ENCODE peak calls at places on chromosomes 13 and 19, in seven cellular contexts. One of them, this sample, is unnamed. For H3K36me3, the result is how much of the 10 kb centered on the place peaks cover.

GRCh38 chr13:100382787-100383186 is 205.8 kb downstream of the GGACT start:
- DNase-seq in Peyer's patch: no peak
- DNase-seq in breast epithelium: no peak
- DNase-seq in Panc1: no peak
- DNase-seq in thoracic aorta: no peak
- DNase-seq in SK-N-SH: no peak
- DNase-seq in left ventricle myocardium inferior: no peak
- DNase-seq in this sample: no peak

GRCh38 chr13:43908156-43909126 is 28.7 kb downstream of the LACC1 start:
- DNase-seq in Peyer's patch: no peak
- DNase-seq in thoracic aorta: no peak
- DNase-seq in left ventricle myocardium inferior: no peak
- DNase-seq in breast epithelium: no peak
- DNase-seq in SK-N-SH: peak
- DNase-seq in Panc1: peak
- DNase-seq in this sample: peak

GRCh38 chr19:33368074-33368864 is 5.2 kb upstream of the CEBPG start:
- DNase-seq in SK-N-SH: no peak
- DNase-seq in left ventricle myocardium inferior: no peak
- DNase-seq in breast epithelium: no peak
- DNase-seq in Peyer's patch: no peak
- DNase-seq in Panc1: no peak
- DNase-seq in thoracic aorta: no peak
- DNase-seq in this sample: peak

GRCh38 chr13:25249001-25249543 is 38.2 kb downstream of the MTMR6 start:
- DNase-seq in Panc1: no peak
- DNase-seq in left ventricle myocardium inferior: no peak
- DNase-seq in SK-N-SH: peak
- DNase-seq in breast epithelium: no peak
- DNase-seq in thoracic aorta: no peak
- DNase-seq in Peyer's patch: no peak
- DNase-seq in this sample: peak

GRCh38 chr13:96346846-96347367 is 257.0 kb downstream of the HS6ST3 start:
- DNase-seq in left ventricle myocardium inferior: no peak
- DNase-seq in thoracic aorta: no peak
- DNase-seq in Panc1: no peak
- DNase-seq in SK-N-SH: peak
- DNase-seq in breast epithelium: no peak
- DNase-seq in Peyer's patch: no peak
- DNase-seq in this sample: no peak

GRCh38 chr19:31334849-31335624 is 14.2 kb downstream of the TSHZ3 start:
- DNase-seq in SK-N-SH: no peak
- DNase-seq in thoracic aorta: no peak
- DNase-seq in breast epithelium: no peak
- DNase-seq in Peyer's patch: no peak
- DNase-seq in left ventricle myocardium inferior: no peak
- DNase-seq in Panc1: no peak
- DNase-seq in this sample: no peak

GRCh38 chr13:97371486-97372109 is 62.4 kb upstream of the RAP2A start:
- DNase-seq in SK-N-SH: no peak
- DNase-seq in breast epithelium: no peak
- DNase-seq in Peyer's patch: no peak
- DNase-seq in Panc1: no peak
- DNase-seq in left ventricle myocardium inferior: no peak
- DNase-seq in thoracic aorta: no peak
- DNase-seq in this sample: no peak

GRCh38 chr19:7873304-7874079 is 698 bp downstream of the PRR36 start:
- DNase-seq in Panc1: no peak
- DNase-seq in left ventricle myocardium inferior: no peak
- DNase-seq in SK-N-SH: no peak
- DNase-seq in Peyer's patch: no peak
- DNase-seq in thoracic aorta: no peak
- DNase-seq in breast epithelium: no peak
- DNase-seq in this sample: no peak

GRCh38 chr13:110683203-110683883 is 22.6 kb downstream of the CARS2 start:
- DNase-seq in left ventricle myocardium inferior: no peak
- DNase-seq in SK-N-SH: no peak
- DNase-seq in Peyer's patch: no peak
- DNase-seq in thoracic aorta: no peak
- DNase-seq in breast epithelium: no peak
- DNase-seq in Panc1: no peak
- DNase-seq in this sample: no peak
- TF ChIP-seq CTCF in left ventricle myocardium inferior: peak
- TF ChIP-seq CTCF in SK-N-SH: peak
- TF ChIP-seq CTCF in Peyer's patch: peak
- TF ChIP-seq CTCF in thoracic aorta: no peak
- TF ChIP-seq CTCF in breast epithelium: no peak
- TF ChIP-seq CTCF in Panc1: no peak
- TF ChIP-seq CTCF in this sample: peak

GRCh38 chr13:111241862-111242261 is 78.6 kb upstream of the TEX29 start:
- DNase-seq in breast epithelium: no peak
- DNase-seq in Peyer's patch: no peak
- DNase-seq in thoracic aorta: no peak
- DNase-seq in left ventricle myocardium inferior: no peak
- DNase-seq in Panc1: no peak
- DNase-seq in SK-N-SH: no peak
- DNase-seq in this sample: peak
- H3K27ac ChIP-seq in breast epithelium: no peak
- H3K27ac ChIP-seq in Peyer's patch: no peak
- H3K27ac ChIP-seq in thoracic aorta: no peak
- H3K27ac ChIP-seq in left ventricle myocardium inferior: no peak
- H3K27ac ChIP-seq in Panc1: no peak
- H3K27ac ChIP-seq in SK-N-SH: no peak
- H3K27ac ChIP-seq in this sample: peak

GRCh38 chr13:113749507-113749906 is 9.5 kb upstream of the TMEM255B start:
- DNase-seq in Panc1: no peak
- DNase-seq in thoracic aorta: no peak
- DNase-seq in Peyer's patch: peak
- DNase-seq in left ventricle myocardium inferior: no peak
- DNase-seq in breast epithelium: no peak
- DNase-seq in SK-N-SH: no peak
- DNase-seq in this sample: no peak
- H3K36me3 ChIP-seq in Panc1: under half
- H3K36me3 ChIP-seq in thoracic aorta: under half
- H3K36me3 ChIP-seq in Peyer's patch: under half
- H3K36me3 ChIP-seq in left ventricle myocardium inferior: under half
- H3K36me3 ChIP-seq in breast epithelium: under half
- H3K36me3 ChIP-seq in SK-N-SH: under half
- H3K36me3 ChIP-seq in this sample: under half

GRCh38 chr19:38849746-38850230 is at the start of gene HNRNPL:
- DNase-seq in left ventricle myocardium inferior: no peak
- DNase-seq in Panc1: no peak
- DNase-seq in Peyer's patch: peak
- DNase-seq in thoracic aorta: no peak
- DNase-seq in breast epithelium: no peak
- DNase-seq in SK-N-SH: peak
- DNase-seq in this sample: no peak

GRCh38 chr19:38851622-38852230 is 1.9 kb upstream of the HNRNPL start:
- DNase-seq in Peyer's patch: peak
- DNase-seq in SK-N-SH: peak
- DNase-seq in thoracic aorta: peak
- DNase-seq in left ventricle myocardium inferior: peak
- DNase-seq in breast epithelium: peak
- DNase-seq in Panc1: peak
- DNase-seq in this sample: peak

GRCh38 chr19:38849147-38849745 is 540 bp downstream of the HNRNPL start:
- DNase-seq in left ventricle myocardium inferior: peak
- DNase-seq in SK-N-SH: peak
- DNase-seq in Panc1: peak
- DNase-seq in thoracic aorta: peak
- DNase-seq in breast epithelium: peak
- DNase-seq in Peyer's patch: peak
- DNase-seq in this sample: peak

GRCh38 chr19:38850976-38851621 is 1.3 kb upstream of the HNRNPL start:
- DNase-seq in SK-N-SH: peak
- DNase-seq in Peyer's patch: peak
- DNase-seq in thoracic aorta: no peak
- DNase-seq in breast epithelium: no peak
- DNase-seq in Panc1: no peak
- DNase-seq in left ventricle myocardium inferior: peak
- DNase-seq in this sample: no peak

DNA sequence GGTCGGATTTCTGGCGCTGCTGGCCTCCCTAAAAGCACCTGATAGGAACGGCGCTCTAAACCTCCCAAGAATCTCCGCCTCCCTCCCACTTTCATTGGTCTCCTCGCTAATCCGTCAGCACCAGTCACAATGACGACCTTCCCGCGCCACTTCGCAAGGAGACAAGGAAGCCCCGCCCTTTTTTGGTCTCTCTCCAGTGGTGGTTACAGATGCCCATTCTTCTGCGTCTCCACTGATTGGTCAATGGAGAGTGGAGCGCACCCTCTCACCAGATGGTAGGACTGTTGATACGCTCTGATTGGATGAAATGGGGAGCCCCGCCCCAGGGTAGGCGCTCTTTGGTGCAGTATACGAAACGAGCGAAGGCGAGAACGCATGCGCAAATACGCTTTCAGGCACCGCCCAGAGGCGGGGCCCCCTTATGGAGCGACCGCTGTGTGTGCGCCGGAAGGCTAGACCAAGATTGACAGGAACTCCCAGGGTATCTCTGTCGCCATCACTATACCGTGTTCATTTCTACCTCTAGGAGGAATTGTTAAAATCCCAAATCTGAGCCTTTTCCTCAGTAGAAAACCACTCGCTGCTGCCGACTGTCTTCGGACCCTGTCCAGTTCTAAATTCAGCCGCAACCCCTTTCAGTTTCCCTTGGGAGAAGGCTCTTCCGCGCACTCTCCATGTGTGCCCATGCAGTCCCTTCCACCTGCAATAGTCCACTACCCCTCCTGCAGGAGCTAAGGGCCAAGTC is 617 bp upstream of the HNRNPL start:
- DNase-seq in SK-N-SH: peak
- DNase-seq in thoracic aorta: peak
- DNase-seq in Panc1: peak
- DNase-seq in breast epithelium: peak
- DNase-seq in left ventricle myocardium inferior: peak
- DNase-seq in Peyer's patch: peak
- DNase-seq in this sample: peak
- TF ChIP-seq CTCF in SK-N-SH: peak
- TF ChIP-seq CTCF in thoracic aorta: peak
- TF ChIP-seq CTCF in Panc1: no peak
- TF ChIP-seq CTCF in breast epithelium: peak
- TF ChIP-seq CTCF in left ventricle myocardium inferior: peak
- TF ChIP-seq CTCF in Peyer's patch: peak
- TF ChIP-seq CTCF in this sample: peak

This sample was measured in brain microvascular endothelial cell.